ENCODE peak calls at places on chromosomes 13 and 19, in seven cellular contexts. One of them, this sample, is unnamed.

GRCh38 chr13:85900521-85900920 is 101.3 kb upstream of the SLITRK6 start:
- DNase-seq in GM23338: no peak
- DNase-seq in MM.1S: no peak
- DNase-seq in GM23248: no peak
- DNase-seq in PC-3: no peak
- DNase-seq in HCT116: no peak
- DNase-seq in hepatocyte: no peak
- DNase-seq in this sample: no peak

GRCh38 chr19:46621191-46622117 is 3.4 kb downstream of the PTGIR start:
- DNase-seq in HCT116: no peak
- DNase-seq in MM.1S: no peak
- DNase-seq in PC-3: no peak
- DNase-seq in hepatocyte: no peak
- DNase-seq in GM23248: no peak
- DNase-seq in GM23338: peak; percentile 62
- DNase-seq in this sample: peak; percentile 43

GRCh38 chr19:4174212-4174894 is 8.0 kb downstream of the SIRT6 start:
- DNase-seq in hepatocyte: peak; percentile 58
- DNase-seq in GM23248: no peak
- DNase-seq in GM23338: no peak
- DNase-seq in PC-3: no peak
- DNase-seq in HCT116: no peak
- DNase-seq in MM.1S: no peak
- DNase-seq in this sample: no peak

GRCh38 chr19:4606921-4607678 is 32.2 kb upstream of the TNFAIP8L1 start:
- DNase-seq in MM.1S: no peak
- DNase-seq in HCT116: no peak
- DNase-seq in hepatocyte: peak; percentile 41
- DNase-seq in PC-3: no peak
- DNase-seq in GM23248: peak; percentile 21
- DNase-seq in GM23338: peak; percentile 78
- DNase-seq in this sample: peak; percentile 87

GRCh38 chr13:92806215-92806614 is 420.4 kb upstream of the GPC6 start:
- DNase-seq in HCT116: no peak
- DNase-seq in GM23248: peak; percentile 28
- DNase-seq in GM23338: no peak
- DNase-seq in hepatocyte: no peak
- DNase-seq in MM.1S: peak; percentile 83
- DNase-seq in PC-3: peak; percentile 6
- DNase-seq in this sample: no peak

GRCh38 chr19:15300533-15301194 is 31.7 kb downstream of the BRD4 start:
- DNase-seq in hepatocyte: no peak
- DNase-seq in GM23248: peak; percentile 93
- DNase-seq in HCT116: no peak
- DNase-seq in GM23338: no peak
- DNase-seq in MM.1S: no peak
- DNase-seq in PC-3: no peak
- DNase-seq in this sample: no peak

GRCh38 chr19:42287017-42287825 is 14.7 kb upstream of the PRR19 start:
- DNase-seq in GM23338: no peak
- DNase-seq in HCT116: no peak
- DNase-seq in GM23248: no peak
- DNase-seq in PC-3: no peak
- DNase-seq in hepatocyte: no peak
- DNase-seq in MM.1S: no peak
- DNase-seq in this sample: no peak

GRCh38 chr19:4393947-4394590 is 6.3 kb downstream of the SH3GL1 start:
- DNase-seq in GM23338: no peak
- DNase-seq in PC-3: no peak
- DNase-seq in HCT116: no peak
- DNase-seq in GM23248: peak; percentile 73
- DNase-seq in MM.1S: no peak
- DNase-seq in hepatocyte: no peak
- DNase-seq in this sample: peak; percentile 76

GRCh38 chr13:40813662-40814454 is 24.4 kb downstream of the SLC25A15 start:
- DNase-seq in PC-3: peak; percentile 53
- DNase-seq in HCT116: no peak
- DNase-seq in GM23248: peak; percentile 57
- DNase-seq in MM.1S: peak; percentile 47
- DNase-seq in GM23338: peak; percentile 78
- DNase-seq in hepatocyte: peak; percentile 35
- DNase-seq in this sample: peak; percentile 41

GRCh38 chr19:45881082-45881908 is 4.6 kb downstream of the IRF2BP1 start:
- DNase-seq in GM23248: no peak
- DNase-seq in MM.1S: no peak
- DNase-seq in HCT116: no peak
- DNase-seq in PC-3: no peak
- DNase-seq in GM23338: no peak
- DNase-seq in hepatocyte: peak; percentile 52
- DNase-seq in this sample: no peak

GRCh38 chr19:58229255-58229639 is 533 bp downstream of the ZNF544 start:
- DNase-seq in MM.1S: no peak
- DNase-seq in GM23338: peak; percentile 71
- DNase-seq in GM23248: peak; percentile 65
- DNase-seq in HCT116: no peak
- DNase-seq in hepatocyte: peak; percentile 47
- DNase-seq in PC-3: peak; percentile 50
- DNase-seq in this sample: peak; percentile 65

GRCh38 chr19:4454952-4455738 is 2.4 kb downstream of the UBXN6 start:
- DNase-seq in PC-3: no peak
- DNase-seq in GM23248: peak; percentile 89
- DNase-seq in hepatocyte: peak; percentile 54
- DNase-seq in GM23338: no peak
- DNase-seq in HCT116: no peak
- DNase-seq in MM.1S: no peak
- DNase-seq in this sample: no peak

GRCh38 chr13:40792284-40793051 is 3.1 kb downstream of the SLC25A15 start:
- DNase-seq in GM23248: no peak
- DNase-seq in MM.1S: peak; percentile 78
- DNase-seq in hepatocyte: no peak
- DNase-seq in PC-3: no peak
- DNase-seq in GM23338: no peak
- DNase-seq in HCT116: no peak
- DNase-seq in this sample: no peak

GRCh38 chr19:29805026-29805925 is 6.5 kb upstream of the CCNE1 start:
- DNase-seq in PC-3: peak; percentile 15
- DNase-seq in HCT116: no peak
- DNase-seq in hepatocyte: no peak
- DNase-seq in GM23338: no peak
- DNase-seq in GM23248: peak; percentile 77
- DNase-seq in MM.1S: no peak
- DNase-seq in this sample: no peak

GRCh38 chr19:40741527-40742390 is 8.5 kb downstream of the ACTMAP start:
- DNase-seq in GM23338: peak; percentile 35
- DNase-seq in HCT116: no peak
- DNase-seq in PC-3: no peak
- DNase-seq in GM23248: no peak
- DNase-seq in hepatocyte: no peak
- DNase-seq in MM.1S: no peak
- DNase-seq in this sample: no peak

GRCh38 chr19:58361900-58362271 is 665 bp downstream of the ZNF497 start:
- DNase-seq in GM23338: peak; percentile 64
- DNase-seq in HCT116: peak; percentile 46
- DNase-seq in hepatocyte: peak; percentile 68
- DNase-seq in GM23248: no peak
- DNase-seq in MM.1S: no peak
- DNase-seq in PC-3: peak; percentile 36
- DNase-seq in this sample: no peak

GRCh38 chr13:101529419-101529818 is 76.9 kb downstream of the ITGBL1 start:
- DNase-seq in GM23248: peak; percentile 79
- DNase-seq in PC-3: no peak
- DNase-seq in GM23338: no peak
- DNase-seq in hepatocyte: no peak
- DNase-seq in HCT116: no peak
- DNase-seq in MM.1S: no peak
- DNase-seq in this sample: no peak

GRCh38 chr13:113098163-113098732 is 7.3 kb upstream of the F7 start:
- DNase-seq in GM23248: peak; percentile 83
- DNase-seq in GM23338: no peak
- DNase-seq in PC-3: no peak
- DNase-seq in HCT116: no peak
- DNase-seq in hepatocyte: no peak
- DNase-seq in MM.1S: no peak
- DNase-seq in this sample: no peak

GRCh38 chr19:46610851-46611770 is 10.0 kb downstream of the CALM3 start:
- DNase-seq in PC-3: no peak
- DNase-seq in HCT116: no peak
- DNase-seq in GM23248: no peak
- DNase-seq in MM.1S: peak; percentile 75
- DNase-seq in hepatocyte: no peak
- DNase-seq in GM23338: no peak
- DNase-seq in this sample: no peak

GRCh38 chr19:41420101-41420880 is 6.9 kb downstream of the B3GNT8 start:
- DNase-seq in GM23248: no peak
- DNase-seq in hepatocyte: no peak
- DNase-seq in MM.1S: no peak
- DNase-seq in HCT116: no peak
- DNase-seq in GM23338: no peak
- DNase-seq in PC-3: no peak
- DNase-seq in this sample: no peak

GRCh38 chr13:93473441-93474270 is 247.0 kb downstream of the GPC6 start:
- DNase-seq in GM23248: peak; percentile 8
- DNase-seq in GM23338: no peak
- DNase-seq in PC-3: no peak
- DNase-seq in MM.1S: no peak
- DNase-seq in hepatocyte: no peak
- DNase-seq in HCT116: no peak
- DNase-seq in this sample: no peak

GRCh38 chr19:8050274-8051096 is 2.1 kb upstream of the CCL25 start:
- DNase-seq in hepatocyte: peak; percentile 94
- DNase-seq in GM23338: peak; percentile 100
- DNase-seq in GM23248: peak; percentile 61
- DNase-seq in MM.1S: peak; percentile 19
- DNase-seq in PC-3: peak; percentile 88
- DNase-seq in HCT116: peak; percentile 92
- DNase-seq in this sample: peak; percentile 99

GRCh38 chr13:37868691-37869505 is 674 bp downstream of the TRPC4 start:
- DNase-seq in PC-3: no peak
- DNase-seq in HCT116: no peak
- DNase-seq in GM23248: peak; percentile 54
- DNase-seq in MM.1S: no peak
- DNase-seq in GM23338: peak; percentile 59
- DNase-seq in hepatocyte: peak; percentile 8
- DNase-seq in this sample: peak; percentile 71
- TF ChIP-seq EZH2 in PC-3: no peak
- TF ChIP-seq EZH2 in HCT116: no peak
- TF ChIP-seq EZH2 in GM23248: no peak
- TF ChIP-seq EZH2 in MM.1S: no peak
- TF ChIP-seq EZH2 in GM23338: no peak
- TF ChIP-seq EZH2 in hepatocyte: no peak
- TF ChIP-seq EZH2 in this sample: no peak

DNA sequence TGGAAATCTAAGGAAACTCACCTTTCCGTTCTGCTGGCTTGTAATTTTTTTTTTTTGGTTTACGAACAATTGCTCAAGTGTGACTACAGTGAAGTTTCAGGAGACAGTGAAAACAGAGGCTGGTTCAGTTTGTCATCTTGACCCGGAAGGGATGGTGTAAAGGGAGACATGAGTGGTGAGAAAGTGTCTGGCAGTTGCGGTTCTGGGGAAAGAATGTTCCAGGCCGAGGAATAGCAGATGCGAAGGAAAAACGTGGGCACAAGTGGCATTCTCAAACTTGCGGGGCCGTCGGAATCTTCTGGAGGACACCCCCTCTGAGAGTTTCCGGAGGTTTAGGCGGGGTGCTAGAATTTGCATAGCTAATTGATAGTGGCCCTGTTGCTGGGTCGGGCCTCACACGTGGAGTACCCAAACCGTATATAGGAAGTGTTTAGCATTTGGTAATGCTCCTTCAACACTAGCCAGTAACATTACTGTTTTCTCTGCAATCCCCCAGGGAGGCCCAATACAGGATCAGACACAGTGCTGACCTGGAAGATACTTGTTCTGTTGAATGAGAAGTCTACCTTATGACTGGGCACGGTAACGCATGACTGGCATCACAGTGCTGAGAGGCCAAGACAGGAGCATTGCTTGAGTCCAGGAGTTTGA is 2.8 kb upstream of the TNFSF9 start:
- DNase-seq in MM.1S: no peak
- DNase-seq in GM23338: no peak
- DNase-seq in hepatocyte: no peak
- DNase-seq in GM23248: no peak
- DNase-seq in HCT116: no peak
- DNase-seq in PC-3: no peak
- DNase-seq in this sample: no peak
- H3K4me3 ChIP-seq in MM.1S: no peak overlapping the region
- H3K4me3 ChIP-seq in GM23338: no peak overlapping the region
- H3K4me3 ChIP-seq in hepatocyte: no peak overlapping the region
- H3K4me3 ChIP-seq in GM23248: no peak overlapping the region
- H3K4me3 ChIP-seq in HCT116: no peak overlapping the region
- H3K4me3 ChIP-seq in PC-3: no peak overlapping the region
- H3K4me3 ChIP-seq in this sample: no peak overlapping the region

DNA sequence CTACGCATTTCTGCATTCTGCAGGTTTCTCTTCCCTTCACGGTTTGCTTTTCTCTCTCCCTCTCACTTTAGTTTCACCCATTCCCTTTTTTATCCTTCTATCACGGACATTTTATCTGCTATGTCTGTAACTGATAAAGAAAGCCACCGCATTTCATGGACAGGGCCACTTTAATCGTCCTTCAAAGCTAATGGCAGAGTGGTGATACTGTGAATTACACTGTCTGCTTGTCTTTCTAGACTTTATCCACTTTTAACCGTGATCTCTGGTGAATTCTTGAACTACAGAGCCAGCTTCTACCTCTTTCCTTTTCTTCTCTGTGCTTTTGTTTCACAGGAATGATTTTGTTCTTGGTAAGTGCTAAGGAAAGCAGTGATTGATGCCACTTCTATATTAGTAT is 760.4 kb downstream of the PCDH9 start:
- DNase-seq in hepatocyte: no peak
- DNase-seq in PC-3: no peak
- DNase-seq in GM23338: no peak
- DNase-seq in GM23248: no peak
- DNase-seq in MM.1S: no peak
- DNase-seq in HCT116: no peak
- DNase-seq in this sample: no peak
- TF ChIP-seq EZH2phosphoT487 in hepatocyte: no peak
- TF ChIP-seq EZH2phosphoT487 in PC-3: no peak
- TF ChIP-seq EZH2phosphoT487 in GM23338: no peak
- TF ChIP-seq EZH2phosphoT487 in GM23248: no peak
- TF ChIP-seq EZH2phosphoT487 in MM.1S: no peak
- TF ChIP-seq EZH2phosphoT487 in HCT116: no peak
- TF ChIP-seq EZH2phosphoT487 in this sample: no peak

DNA sequence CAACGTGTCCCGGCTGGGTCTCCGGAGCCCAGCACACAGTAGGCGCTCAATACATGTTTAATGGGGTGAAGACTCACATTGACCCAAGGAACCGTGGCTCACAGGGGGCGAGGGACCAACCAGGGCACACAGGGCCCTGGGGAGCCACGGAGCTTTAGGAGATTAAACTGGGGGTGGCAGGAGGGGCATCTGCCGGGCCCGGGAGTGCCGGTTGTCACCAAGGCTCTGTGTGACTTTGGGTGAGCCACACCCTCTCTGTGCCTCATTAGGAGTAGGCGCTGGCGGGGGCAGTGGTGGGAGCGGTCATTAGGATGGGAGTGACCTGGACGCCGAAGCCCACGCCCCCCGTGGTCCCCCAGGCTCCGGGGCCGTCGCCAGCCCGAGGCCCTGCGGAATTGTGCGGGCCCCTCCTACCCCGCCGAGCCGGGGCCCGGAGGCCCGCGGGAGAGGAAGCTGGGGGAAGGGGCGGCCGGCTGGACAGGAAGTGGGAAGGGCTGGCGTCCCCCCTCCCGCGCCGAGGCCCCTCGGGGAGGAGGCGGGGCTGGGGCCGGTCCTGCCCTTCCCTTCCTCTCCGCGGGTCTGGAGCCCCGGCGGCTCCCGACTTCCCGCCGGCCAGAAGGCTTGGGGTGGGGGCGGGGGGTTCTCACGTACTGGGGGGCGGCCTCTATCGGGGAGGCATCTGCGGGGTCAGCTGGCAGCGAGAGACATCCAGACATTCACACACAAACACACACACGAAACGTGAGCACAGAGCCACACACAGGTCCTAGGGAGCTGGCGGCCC is 1.8 kb upstream of the SSBP4 start:
- DNase-seq in GM23338: peak; percentile 89
- DNase-seq in MM.1S: no peak
- DNase-seq in hepatocyte: peak; percentile 92
- DNase-seq in GM23248: peak; percentile 82
- DNase-seq in HCT116: no peak
- DNase-seq in PC-3: peak; percentile 72
- DNase-seq in this sample: peak; percentile 88
- TF ChIP-seq EZH2 in GM23338: no peak
- TF ChIP-seq EZH2 in MM.1S: no peak
- TF ChIP-seq EZH2 in hepatocyte: no peak
- TF ChIP-seq EZH2 in GM23248: no peak
- TF ChIP-seq EZH2 in HCT116: no peak
- TF ChIP-seq EZH2 in PC-3: no peak
- TF ChIP-seq EZH2 in this sample: no peak